ENCODE peak calls at places on chromosomes 5 and 9, in nine cellular contexts. E is WERI-Rb-1, T is Peyer's patch, Q is lower lobe of right lung, W is HepG2, C is endothelial cell of umbilical vein, R is GM06990, J is testis, Z is heart right ventricle. X is an unnamed sample.

GRCh38 chr5:150638053-150638444 is 2.4 kb upstream of the SYNPO start:
- DNase-seq in R (no peak), W (no peak), Z (no peak), E (no peak), T (no peak), C (no peak), Q (no peak), J (no peak), X (no peak)

GRCh38 chr9:124769451-124770358 is 1.4 kb downstream of the NR6A1 start:
- DNase-seq in C (peak; percentile 51), E (peak; percentile 46), Z (no peak), T (peak; percentile 76), R (no peak), J (peak; percentile 30), Q (peak; percentile 64), W (peak; percentile 51), X (no peak)

GRCh38 chr9:99358668-99359067 is 136.6 kb downstream of the SEC61B start:
- DNase-seq in W (no peak), Q (no peak), C (no peak), J (no peak), T (no peak), E (no peak), R (no peak), Z (peak; percentile 25), X (no peak)

GRCh38 chr5:27619982-27620381 is 581.6 kb upstream of the CDH9 start:
- DNase-seq in W (no peak), C (no peak), E (peak; percentile 11), R (no peak), T (no peak), Z (no peak), Q (no peak), J (no peak), X (no peak)

GRCh38 chr9:97415146-97415545 is 3.2 kb downstream of the TDRD7 start:
- DNase-seq in W (no peak), J (no peak), E (no peak), Q (no peak), Z (no peak), C (no peak), T (no peak), R (no peak), X (no peak)

GRCh38 chr9:98357921-98358535 is 102.6 kb upstream of the TBC1D2 start:
- DNase-seq in T (no peak), C (peak; percentile 73), J (no peak), Z (no peak), R (no peak), Q (no peak), E (no peak), W (no peak), X (no peak)

GRCh38 chr9:126545116-126545515 is 68.6 kb upstream of the LMX1B start:
- DNase-seq in C (no peak), W (no peak), T (peak; percentile 45), Z (no peak), Q (peak; percentile 16), E (no peak), J (no peak), R (no peak), X (no peak)

GRCh38 chr9:69976165-69976564 is 67.5 kb upstream of the MAMDC2 start:
- DNase-seq in Z (no peak), R (no peak), J (no peak), E (peak; percentile 37), C (peak; percentile 85), W (no peak), T (no peak), Q (no peak), X (no peak)

GRCh38 chr9:138009016-138009415 is 131.4 kb downstream of the CACNA1B start:
- DNase-seq in T (no peak), W (no peak), C (no peak), J (peak; percentile 10), Z (no peak), Q (no peak), E (no peak), R (no peak), X (no peak)

GRCh38 chr5:138650999-138651766 is 76.0 kb upstream of the HSPA9 start:
- DNase-seq in T (peak; percentile 35), W (no peak), R (no peak), E (no peak), Q (no peak), C (no peak), J (no peak), Z (no peak), X (no peak)

GRCh38 chr5:64947031-64947430 is 178.3 kb downstream of the CWC27 start:
- DNase-seq in Z (no peak), E (no peak), T (no peak), Q (no peak), C (peak; percentile 81), R (no peak), W (peak; percentile 22), J (no peak), X (no peak)

GRCh38 chr5:135438712-135439111 is 8.4 kb downstream of the DCANP1 start:
- DNase-seq in E (no peak), Q (no peak), W (no peak), T (no peak), R (no peak), C (no peak), Z (no peak), J (no peak), X (peak; percentile 50)

GRCh38 chr9:70389642-70390266 is 24.7 kb downstream of the KLF9 start:
- DNase-seq in E (no peak), Z (no peak), J (no peak), C (peak; percentile 44), W (no peak), T (no peak), R (no peak), Q (no peak), X (peak; percentile 66)

GRCh38 chr5:1153428-1153827 is 41.6 kb upstream of the SLC12A7 start:
- DNase-seq in Q (no peak), Z (no peak), J (no peak), R (no peak), W (no peak), E (no peak), T (no peak), C (no peak), X (no peak)

GRCh38 chr5:134133995-134134541 is 19.6 kb downstream of the TCF7 start:
- DNase-seq in R (no peak), C (no peak), Z (no peak), E (no peak), J (no peak), T (no peak), Q (peak; percentile 35), W (no peak), X (peak; percentile 25)

GRCh38 chr5:173825215-173825865 is 62.8 kb upstream of the CPEB4 start:
- DNase-seq in Z (no peak), Q (no peak), T (no peak), J (no peak), W (peak; percentile 31), C (no peak), E (peak; percentile 24), R (no peak), X (no peak)

GRCh38 chr5:91595436-91595835 is 212.3 kb upstream of the ARRDC3 start:
- DNase-seq in J (no peak), W (no peak), E (no peak), T (no peak), Q (no peak), R (no peak), C (no peak), Z (no peak), X (no peak)

GRCh38 chr5:91598216-91598615 is 215.1 kb upstream of the ARRDC3 start:
- DNase-seq in J (no peak), E (no peak), R (no peak), Z (no peak), W (no peak), Q (no peak), C (no peak), T (no peak), X (no peak)
- H3K4me3 ChIP-seq in J (no peak overlapping the region), E (no peak overlapping the region), R (no peak overlapping the region), Z (no peak overlapping the region), W (no peak overlapping the region), Q (no peak overlapping the region), C (no peak overlapping the region), T (no peak overlapping the region), X (no peak overlapping the region)

GRCh38 chr5:163005949-163006348 is 431.4 kb upstream of the CCNG1 start:
- DNase-seq in Z (no peak), R (no peak), Q (no peak), J (no peak), T (no peak), C (no peak), E (no peak), W (no peak), X (no peak)
- TF ChIP-seq CTCF in Z (no peak), R (peak; percentile 32), Q (no peak), J (no peak), T (no peak), C (no peak), E (no peak), W (no peak), X (no peak)

DNA sequence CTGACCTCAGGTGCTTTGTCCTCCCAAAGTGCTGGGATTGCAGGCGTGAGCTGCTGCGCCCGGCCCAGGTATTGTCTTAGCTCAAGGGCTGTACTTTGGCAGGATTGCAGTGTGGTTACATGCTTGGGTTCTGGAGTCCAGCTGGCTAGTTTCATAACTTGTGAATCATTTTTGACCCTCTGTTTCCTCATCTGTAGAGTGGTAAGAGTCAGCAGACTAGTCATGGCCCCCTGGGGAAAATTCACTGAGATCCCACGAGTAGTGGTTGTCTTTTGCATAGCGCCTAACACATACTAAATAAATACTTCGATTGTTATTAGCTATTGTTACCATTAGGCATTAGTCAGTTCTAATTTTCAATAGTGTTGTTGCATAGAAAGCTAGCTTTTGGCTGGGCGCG is 14.3 kb downstream of the PTPA start:
- DNase-seq in R (peak; percentile 32), Z (no peak), E (no peak), J (no peak), Q (no peak), T (no peak), C (no peak), W (no peak), X (no peak)
- H3K36me3 ChIP-seq in R (peaks cover 22% of the 10 kb centered on the region), Z (no peaks in the 10 kb centered on the region), E (peaks cover 71% of the 10 kb centered on the region), J (no peaks in the 10 kb centered on the region), Q (peaks cover 94% of the 10 kb centered on the region), T (no peaks in the 10 kb centered on the region), C (peaks cover 35% of the 10 kb centered on the region), W (peaks cover 22% of the 10 kb centered on the region), X (peaks cover 48% of the 10 kb centered on the region)

DNA sequence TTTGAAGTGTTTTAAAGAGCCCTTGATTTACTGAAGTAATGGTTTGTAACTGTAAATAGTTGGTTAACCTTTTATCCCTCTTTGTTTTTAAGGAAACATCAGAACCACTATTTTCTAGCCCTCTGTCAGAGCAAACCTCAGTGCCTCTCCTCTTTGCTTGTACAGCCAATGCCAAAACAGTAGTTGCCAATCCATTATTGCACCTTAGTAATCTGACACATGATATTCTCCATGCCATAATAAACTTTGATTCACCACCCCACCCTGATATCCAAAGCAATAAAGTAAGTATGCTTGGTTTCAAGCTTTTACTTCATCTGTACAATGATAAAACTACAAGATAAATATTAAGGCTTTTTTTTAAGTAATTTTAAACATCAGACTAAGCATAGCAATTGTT is 100.8 kb downstream of the DMXL1 start:
- DNase-seq in J (no peak), W (no peak), Z (no peak), R (no peak), T (no peak), C (no peak), Q (no peak), E (no peak), X (no peak)
- H3K4me3 ChIP-seq in J (no peak overlapping the region), W (no peak overlapping the region), Z (no peak overlapping the region), R (no peak overlapping the region), T (no peak overlapping the region), C (no peak overlapping the region), Q (no peak overlapping the region), E (no peak overlapping the region), X (no peak overlapping the region)

X was measured in ascending aorta.